ENCODE peak calls at places on chromosomes 11 and 22, in nine cellular contexts. C is heart left ventricle, D is type B pancreatic cell, O is RWPE1, M is colonic mucosa, Y is endothelial cell, V is spleen, Z is WTC11, H is right lobe of liver. U is an unnamed sample.

GRCh38 chr11:8839957-8840945 is 70.7 kb upstream of the AKIP1 start:
- DNase-seq in H (no peak), M (peak), C (peak), Z (no peak), O (no peak), D (no peak), Y (peak), V (peak), U (no peak)

GRCh38 chr22:31625661-31626426 is 36.2 kb downstream of the PISD start:
- DNase-seq in H (no peak), D (no peak), M (peak), O (no peak), Z (peak), V (peak), Y (peak), C (peak), U (no peak)

GRCh38 chr11:70090989-70091388 is 12.9 kb downstream of the ANO1 start:
- DNase-seq in M (no peak), H (no peak), C (peak), Z (no peak), Y (no peak), D (no peak), O (no peak), V (no peak), U (peak)

GRCh38 chr22:25837288-25837900 is 95.4 kb downstream of the MYO18B start:
- DNase-seq in O (no peak), V (no peak), C (no peak), D (no peak), Y (no peak), H (no peak), Z (no peak), M (no peak), U (no peak)

GRCh38 chr11:78192911-78193341 is 4.2 kb downstream of the USP35 start:
- DNase-seq in H (no peak), C (no peak), V (peak), Z (no peak), Y (no peak), D (no peak), M (no peak), O (no peak), U (no peak)

GRCh38 chr11:57899378-57899777 is 124.3 kb upstream of the OR9Q1 start:
- DNase-seq in Y (no peak), Z (no peak), C (no peak), H (no peak), V (no peak), M (peak), O (no peak), D (no peak), U (no peak)

GRCh38 chr11:77559686-77560425 is 29.9 kb upstream of the AQP11 start:
- DNase-seq in H (no peak), D (no peak), C (no peak), Z (no peak), O (peak), M (no peak), V (no peak), Y (no peak), U (no peak)

GRCh38 chr11:67698247-67698646 is 23.8 kb upstream of the ALDH3B2 start:
- DNase-seq in Z (no peak), C (no peak), O (no peak), M (no peak), Y (no peak), H (no peak), V (no peak), D (no peak), U (no peak)

GRCh38 chr11:103525069-103525468 is 415.8 kb downstream of the DYNC2H1 start:
- DNase-seq in V (no peak), Z (no peak), M (no peak), D (no peak), H (no peak), Y (no peak), O (peak), C (no peak), U (no peak)

GRCh38 chr11:71078482-71078881 is 173.9 kb downstream of the SHANK2 start:
- DNase-seq in D (no peak), Z (no peak), H (no peak), M (peak), C (no peak), Y (no peak), V (no peak), O (no peak), U (no peak)

GRCh38 chr11:126115253-126115540 is 52.5 kb upstream of the CDON start:
- DNase-seq in V (no peak), H (peak), C (peak), Y (no peak), Z (no peak), M (peak), O (no peak), D (no peak), U (peak)

GRCh38 chr11:78985654-78986053 is 411.0 kb upstream of the NARS2 start:
- DNase-seq in Z (no peak), C (no peak), Y (no peak), O (no peak), M (no peak), D (no peak), V (no peak), H (no peak), U (no peak)

DNA sequence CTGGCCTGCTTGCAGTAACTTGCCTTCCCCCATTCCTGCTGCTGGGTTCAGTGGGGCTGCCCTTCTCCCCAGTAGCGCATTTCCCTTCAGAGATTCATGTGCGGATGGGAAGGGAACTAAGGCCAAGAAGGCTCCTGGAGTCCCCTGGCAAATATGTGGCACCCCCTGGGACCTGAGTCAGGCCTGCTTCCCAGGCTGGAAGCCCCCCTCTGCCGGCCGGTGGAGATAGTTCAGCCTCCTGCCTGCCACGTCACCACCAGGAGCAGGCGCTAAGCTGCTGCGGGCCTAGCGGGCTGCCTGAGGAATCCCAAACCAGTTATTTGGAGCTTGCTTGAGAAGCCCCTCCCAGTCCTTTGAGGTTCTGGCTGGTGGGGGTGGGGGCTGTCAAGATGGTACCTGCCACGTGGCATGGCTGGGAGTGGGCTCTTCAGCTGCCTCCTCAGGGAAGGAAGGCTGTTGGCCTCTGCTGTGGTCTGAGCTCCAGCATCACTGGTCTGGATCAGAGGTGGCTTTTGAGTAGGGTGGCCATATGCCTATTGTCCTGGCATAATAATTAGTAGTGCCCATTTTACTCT is 2.0 kb downstream of the SERPINH1 start:
- DNase-seq in M (no peak), Y (peak), C (peak), V (no peak), H (no peak), O (peak), Z (peak), D (peak), U (no peak)
- TF ChIP-seq CTCF in M (no peak), Y (peak), C (peak), V (peak), H (peak), O (no peak), Z (no peak), D (peak), U (peak)

GRCh38 chr11:94997437-94997836 is 23.9 kb downstream of the KDM4D start:
- DNase-seq in C (no peak), Z (peak), H (no peak), M (no peak), V (no peak), O (no peak), D (no peak), Y (no peak), U (no peak)
- TF ChIP-seq CTCF in C (no peak), Z (no peak), H (no peak), M (no peak), V (no peak), O (no peak), D (peak), Y (peak), U (no peak)

GRCh38 chr11:61189933-61190332 is 13.4 kb upstream of the PGA3 start:
- DNase-seq in D (no peak), H (no peak), O (no peak), M (no peak), Z (no peak), Y (no peak), V (no peak), C (no peak), U (no peak)
- TF ChIP-seq CTCF in D (no peak), H (no peak), O (no peak), M (no peak), Z (no peak), Y (no peak), V (no peak), C (no peak), U (no peak)

GRCh38 chr11:123132881-123133280 is 62.2 kb downstream of the CLMP start:
- DNase-seq in O (no peak), Y (no peak), Z (no peak), M (no peak), V (no peak), C (no peak), D (no peak), H (no peak), U (no peak)

GRCh38 chr11:123125169-123125568 is 63.2 kb upstream of the HSPA8 start:
- DNase-seq in D (no peak), O (no peak), Y (no peak), Z (no peak), M (no peak), H (no peak), C (no peak), V (no peak), U (peak)

GRCh38 chr11:123129920-123130319 is 65.1 kb downstream of the CLMP start:
- DNase-seq in O (no peak), V (no peak), Y (no peak), M (no peak), H (no peak), Z (no peak), C (no peak), D (no peak), U (no peak)
- TF ChIP-seq CTCF in O (no peak), V (no peak), Y (no peak), M (no peak), H (no peak), Z (no peak), C (no peak), D (no peak), U (no peak)